ENCODE peak calls at places on chromosomes 6 and 20, in five cellular contexts. One of them, this sample, is unnamed.

GRCh38 chr6:36659271-36659670 is 19.2 kb upstream of the CDKN1A start:
- DNase-seq in HepG2: no peak
- DNase-seq in tibial nerve: no peak
- DNase-seq in ascending aorta: no peak
- DNase-seq in mammary epithelial cell: peak; percentile 75
- DNase-seq in this sample: no peak

GRCh38 chr20:3431109-3431508 is 23.6 kb upstream of the DNAAF9 start:
- DNase-seq in HepG2: no peak
- DNase-seq in tibial nerve: no peak
- DNase-seq in ascending aorta: no peak
- DNase-seq in mammary epithelial cell: no peak
- DNase-seq in this sample: no peak

GRCh38 chr6:78953798-78954197 is 86.4 kb downstream of the IRAK1BP1 start:
- DNase-seq in HepG2: no peak
- DNase-seq in tibial nerve: no peak
- DNase-seq in ascending aorta: no peak
- DNase-seq in mammary epithelial cell: no peak
- DNase-seq in this sample: no peak

GRCh38 chr6:124480021-124480430 is 482.2 kb upstream of the RNF217 start:
- DNase-seq in HepG2: no peak
- DNase-seq in tibial nerve: no peak
- DNase-seq in ascending aorta: no peak
- DNase-seq in mammary epithelial cell: no peak
- DNase-seq in this sample: no peak

GRCh38 chr6:51792273-51793030 is 295.0 kb downstream of the PKHD1 start:
- DNase-seq in HepG2: no peak
- DNase-seq in tibial nerve: no peak
- DNase-seq in ascending aorta: no peak
- DNase-seq in mammary epithelial cell: peak; percentile 56
- DNase-seq in this sample: no peak

GRCh38 chr6:15715060-15715459 is 52.2 kb upstream of the DTNBP1 start:
- DNase-seq in HepG2: no peak
- DNase-seq in tibial nerve: no peak
- DNase-seq in ascending aorta: no peak
- DNase-seq in mammary epithelial cell: peak; percentile 89
- DNase-seq in this sample: no peak

GRCh38 chr20:46725186-46726165 is 16.0 kb downstream of the SLC2A10 start:
- DNase-seq in HepG2: no peak
- DNase-seq in tibial nerve: no peak
- DNase-seq in ascending aorta: no peak
- DNase-seq in mammary epithelial cell: no peak
- DNase-seq in this sample: no peak

GRCh38 chr20:62770916-62771315 is 25.4 kb upstream of the MRGBP start:
- DNase-seq in HepG2: no peak
- DNase-seq in tibial nerve: no peak
- DNase-seq in ascending aorta: no peak
- DNase-seq in mammary epithelial cell: no peak
- DNase-seq in this sample: no peak

GRCh38 chr6:30043744-30044143 is 17.3 kb upstream of the POLR1H start:
- DNase-seq in HepG2: no peak
- DNase-seq in tibial nerve: no peak
- DNase-seq in ascending aorta: no peak
- DNase-seq in mammary epithelial cell: no peak
- DNase-seq in this sample: no peak

GRCh38 chr6:30041221-30041620 is 19.8 kb upstream of the POLR1H start:
- DNase-seq in HepG2: no peak
- DNase-seq in tibial nerve: no peak
- DNase-seq in ascending aorta: no peak
- DNase-seq in mammary epithelial cell: no peak
- DNase-seq in this sample: no peak

GRCh38 chr6:30041821-30042220 is 19.2 kb upstream of the POLR1H start:
- DNase-seq in HepG2: no peak
- DNase-seq in tibial nerve: no peak
- DNase-seq in ascending aorta: no peak
- DNase-seq in mammary epithelial cell: no peak
- DNase-seq in this sample: no peak

GRCh38 chr6:30042476-30042875 is 18.6 kb upstream of the POLR1H start:
- DNase-seq in HepG2: no peak
- DNase-seq in tibial nerve: no peak
- DNase-seq in ascending aorta: no peak
- DNase-seq in mammary epithelial cell: no peak
- DNase-seq in this sample: no peak

DNA sequence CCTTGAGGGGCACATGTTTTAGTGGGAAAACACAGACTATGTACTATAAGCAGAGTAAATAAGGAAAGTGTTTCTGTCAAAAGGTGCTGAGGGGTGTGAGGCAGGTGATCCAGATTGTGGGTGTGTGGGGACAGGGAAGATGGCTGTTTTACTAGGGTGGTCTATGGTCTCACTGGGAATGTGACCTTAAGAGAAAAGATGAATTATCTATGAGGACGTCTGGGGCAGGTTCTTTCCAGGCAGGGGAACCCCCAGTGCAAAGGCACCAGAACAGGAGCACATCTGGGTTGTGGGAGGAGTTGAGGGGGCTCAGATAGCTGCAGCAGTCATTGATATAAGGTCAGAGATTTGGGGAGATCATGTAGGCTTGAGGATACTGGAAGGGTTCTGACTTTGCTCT is 18.2 kb upstream of the POLR1H start:
- DNase-seq in HepG2: no peak
- DNase-seq in tibial nerve: no peak
- DNase-seq in ascending aorta: no peak
- DNase-seq in mammary epithelial cell: no peak
- DNase-seq in this sample: no peak
- H3K4me1 ChIP-seq in HepG2: peaks cover 26% of the 10 kb centered on the region
- H3K4me1 ChIP-seq in tibial nerve: no peaks in the 10 kb centered on the region
- H3K4me1 ChIP-seq in ascending aorta: no peaks in the 10 kb centered on the region
- H3K4me1 ChIP-seq in mammary epithelial cell: peaks cover 4% of the 10 kb centered on the region
- H3K4me1 ChIP-seq in this sample: no peaks in the 10 kb centered on the region

GRCh38 chr20:29878281-29878741 is 1379.2 kb upstream of the DEFB115 start:
- DNase-seq in HepG2: peak; percentile 54
- DNase-seq in tibial nerve: no peak
- DNase-seq in ascending aorta: no peak
- DNase-seq in mammary epithelial cell: no peak
- DNase-seq in this sample: peak; percentile 73
- H3K9me3 ChIP-seq in HepG2: peaks cover 62% of the 10 kb centered on the region
- H3K9me3 ChIP-seq in tibial nerve: peaks cover 61% of the 10 kb centered on the region
- H3K9me3 ChIP-seq in ascending aorta: peaks cover 4% of the 10 kb centered on the region
- H3K9me3 ChIP-seq in mammary epithelial cell: peaks cover 45% of the 10 kb centered on the region
- H3K9me3 ChIP-seq in this sample: no peaks in the 10 kb centered on the region

GRCh38 chr20:19322061-19322985 is 109.9 kb downstream of the SLC24A3 start:
- DNase-seq in HepG2: no peak
- DNase-seq in tibial nerve: no peak
- DNase-seq in ascending aorta: no peak
- DNase-seq in mammary epithelial cell: no peak
- DNase-seq in this sample: no peak

GRCh38 chr20:19317240-19318069 is 105.0 kb downstream of the SLC24A3 start:
- DNase-seq in HepG2: no peak
- DNase-seq in tibial nerve: no peak
- DNase-seq in ascending aorta: no peak
- DNase-seq in mammary epithelial cell: no peak
- DNase-seq in this sample: no peak

GRCh38 chr20:19321176-19321575 is 108.7 kb downstream of the SLC24A3 start:
- DNase-seq in HepG2: no peak
- DNase-seq in tibial nerve: no peak
- DNase-seq in ascending aorta: no peak
- DNase-seq in mammary epithelial cell: no peak
- DNase-seq in this sample: no peak
- H3K27me3 ChIP-seq in HepG2: no peaks in the 10 kb centered on the region
- H3K27me3 ChIP-seq in tibial nerve: no peaks in the 10 kb centered on the region
- H3K27me3 ChIP-seq in ascending aorta: no peaks in the 10 kb centered on the region
- H3K27me3 ChIP-seq in mammary epithelial cell: no peaks in the 10 kb centered on the region
- H3K27me3 ChIP-seq in this sample: no peaks in the 10 kb centered on the region

GRCh38 chr6:108651287-108651686 is 90.6 kb downstream of the FOXO3 start:
- DNase-seq in HepG2: no peak
- DNase-seq in tibial nerve: no peak
- DNase-seq in ascending aorta: no peak
- DNase-seq in mammary epithelial cell: no peak
- DNase-seq in this sample: no peak
- H3K4me1 ChIP-seq in HepG2: peaks cover 50% of the 10 kb centered on the region
- H3K4me1 ChIP-seq in tibial nerve: peaks cover 4% of the 10 kb centered on the region
- H3K4me1 ChIP-seq in ascending aorta: peaks cover 28% of the 10 kb centered on the region
- H3K4me1 ChIP-seq in mammary epithelial cell: peaks cover 58% of the 10 kb centered on the region
- H3K4me1 ChIP-seq in this sample: peaks cover 71% of the 10 kb centered on the region

GRCh38 chr20:58619847-58620431 is 31.1 kb upstream of the STX16 start:
- DNase-seq in HepG2: no peak
- DNase-seq in tibial nerve: no peak
- DNase-seq in ascending aorta: no peak
- DNase-seq in mammary epithelial cell: peak; percentile 24
- DNase-seq in this sample: no peak
- H3K9me3 ChIP-seq in HepG2: no peaks in the 10 kb centered on the region
- H3K9me3 ChIP-seq in tibial nerve: peaks cover 15% of the 10 kb centered on the region
- H3K9me3 ChIP-seq in ascending aorta: no peaks in the 10 kb centered on the region
- H3K9me3 ChIP-seq in mammary epithelial cell: peaks cover 5% of the 10 kb centered on the region
- H3K9me3 ChIP-seq in this sample: no peaks in the 10 kb centered on the region

GRCh38 chr6:133184798-133185380 is 56.3 kb upstream of the EYA4 start:
- DNase-seq in HepG2: no peak
- DNase-seq in tibial nerve: no peak
- DNase-seq in ascending aorta: no peak
- DNase-seq in mammary epithelial cell: no peak
- DNase-seq in this sample: no peak

GRCh38 chr6:133190912-133191311 is 50.2 kb upstream of the EYA4 start:
- DNase-seq in HepG2: no peak
- DNase-seq in tibial nerve: no peak
- DNase-seq in ascending aorta: no peak
- DNase-seq in mammary epithelial cell: no peak
- DNase-seq in this sample: no peak

GRCh38 chr6:133185731-133186130 is 55.4 kb upstream of the EYA4 start:
- DNase-seq in HepG2: no peak
- DNase-seq in tibial nerve: no peak
- DNase-seq in ascending aorta: no peak
- DNase-seq in mammary epithelial cell: no peak
- DNase-seq in this sample: no peak

GRCh38 chr6:133187114-133187513 is 54.0 kb upstream of the EYA4 start:
- DNase-seq in HepG2: no peak
- DNase-seq in tibial nerve: no peak
- DNase-seq in ascending aorta: no peak
- DNase-seq in mammary epithelial cell: no peak
- DNase-seq in this sample: no peak

DNA sequence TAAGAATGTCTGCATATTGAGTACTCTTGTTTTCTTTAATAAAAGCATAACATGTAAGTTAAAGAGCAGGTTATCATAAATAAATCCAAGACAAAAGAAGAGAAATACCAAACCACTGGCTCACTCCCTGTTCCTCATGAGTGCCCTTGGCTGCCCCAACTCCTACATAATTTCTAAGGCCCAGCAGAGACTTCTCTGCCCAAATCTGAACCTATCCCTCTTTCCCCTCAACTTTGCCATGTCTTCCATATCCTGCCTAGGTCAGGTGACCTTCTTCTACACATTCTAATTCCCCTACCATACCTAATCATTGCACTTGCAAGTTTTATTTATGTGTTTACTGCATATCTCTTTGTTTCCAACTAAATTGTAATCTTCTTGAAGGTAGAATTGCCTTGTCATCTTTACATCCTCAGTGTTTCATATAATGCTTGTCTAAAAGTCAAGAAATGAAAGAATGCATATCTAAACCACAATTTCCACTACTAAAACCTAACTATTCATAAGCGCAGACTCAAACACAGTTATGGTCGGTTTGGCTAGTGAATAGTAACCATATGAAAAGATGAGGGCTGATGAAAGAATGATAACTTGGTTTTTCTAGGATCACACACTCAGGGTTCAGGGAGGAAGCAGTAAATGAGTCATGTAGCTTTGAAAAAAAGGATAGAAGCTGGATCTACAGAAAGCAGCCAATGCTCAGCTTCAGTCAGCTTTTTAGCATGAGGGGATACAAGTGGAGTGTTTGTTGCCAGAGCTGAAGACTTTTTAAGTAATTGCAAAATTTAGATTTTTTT is 53.3 kb upstream of the EYA4 start:
- DNase-seq in HepG2: no peak
- DNase-seq in tibial nerve: no peak
- DNase-seq in ascending aorta: no peak
- DNase-seq in mammary epithelial cell: no peak
- DNase-seq in this sample: no peak
- H3K27me3 ChIP-seq in HepG2: no peaks in the 10 kb centered on the region
- H3K27me3 ChIP-seq in tibial nerve: no peaks in the 10 kb centered on the region
- H3K27me3 ChIP-seq in ascending aorta: no peaks in the 10 kb centered on the region
- H3K27me3 ChIP-seq in mammary epithelial cell: peaks cover 10% of the 10 kb centered on the region
- H3K27me3 ChIP-seq in this sample: no peaks in the 10 kb centered on the region

DNA sequence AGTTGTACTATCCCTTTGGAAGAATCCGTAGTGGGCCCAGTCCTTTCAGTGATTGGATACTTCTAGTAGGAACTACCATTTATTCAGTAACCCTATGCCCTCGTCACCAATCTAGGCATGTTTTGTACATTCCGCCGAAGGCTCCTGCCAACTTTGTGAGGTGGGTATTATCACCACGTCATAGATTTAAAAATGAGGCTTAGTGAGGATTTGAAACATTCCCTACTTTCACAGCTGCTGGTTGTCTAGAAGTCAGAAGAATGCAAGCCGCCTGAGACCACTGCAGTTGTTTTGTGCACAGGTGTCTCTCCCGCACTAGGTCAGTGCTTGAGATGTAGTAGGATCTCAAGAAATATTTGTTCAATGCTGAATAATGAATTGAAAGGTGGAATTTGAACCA is 32.6 kb downstream of the ENPP1 start:
- DNase-seq in HepG2: no peak
- DNase-seq in tibial nerve: no peak
- DNase-seq in ascending aorta: no peak
- DNase-seq in mammary epithelial cell: no peak
- DNase-seq in this sample: no peak
- H3K4me1 ChIP-seq in HepG2: peaks cover 93% of the 10 kb centered on the region
- H3K4me1 ChIP-seq in tibial nerve: no peaks in the 10 kb centered on the region
- H3K4me1 ChIP-seq in ascending aorta: no peaks in the 10 kb centered on the region
- H3K4me1 ChIP-seq in mammary epithelial cell: no peaks in the 10 kb centered on the region
- H3K4me1 ChIP-seq in this sample: no peaks in the 10 kb centered on the region

GRCh38 chr6:74507649-74508048 is 698.2 kb downstream of the COL12A1 start:
- DNase-seq in HepG2: no peak
- DNase-seq in tibial nerve: no peak
- DNase-seq in ascending aorta: no peak
- DNase-seq in mammary epithelial cell: no peak
- DNase-seq in this sample: no peak
- H3K9me3 ChIP-seq in HepG2: peaks cover 26% of the 10 kb centered on the region
- H3K9me3 ChIP-seq in tibial nerve: peaks cover 38% of the 10 kb centered on the region
- H3K9me3 ChIP-seq in ascending aorta: peaks cover 11% of the 10 kb centered on the region
- H3K9me3 ChIP-seq in mammary epithelial cell: peaks cover 5% of the 10 kb centered on the region
- H3K9me3 ChIP-seq in this sample: peaks cover 8% of the 10 kb centered on the region

This sample was measured in upper lobe of right lung.